ENCODE peak calls at places on chromosomes 3 and 15, in seven cellular contexts. K, E, P, X, W, U and B are unnamed samples.

GRCh38 chr15:100902436-100903190 is 16.5 kb upstream of the LRRK1 start:
- DNase-seq in X (peak; percentile 96), W (peak; percentile 87), E (peak; percentile 75), K (peak; percentile 90), U (no peak), P (no peak), B (no peak)

GRCh38 chr3:185825639-185826481 is 1.0 kb upstream of the IGF2BP2 start:
- DNase-seq in X (peak; percentile 69), K (peak; percentile 40), P (peak; percentile 72), E (no peak), U (peak; percentile 25), W (peak; percentile 34), B (no peak)

GRCh38 chr15:62240121-62240520 is 75.0 kb upstream of the C2CD4B start:
- DNase-seq in P (no peak), U (no peak), X (no peak), K (no peak), E (no peak), W (no peak), B (no peak)

GRCh38 chr3:43123895-43124294 is 18.0 kb upstream of the POMGNT2 start:
- DNase-seq in K (no peak), X (no peak), E (no peak), W (no peak), P (no peak), U (no peak), B (no peak)

GRCh38 chr15:35115155-35115725 is 30.1 kb upstream of the NANOGP8 start:
- DNase-seq in W (no peak), X (no peak), K (peak; percentile 69), U (no peak), P (peak; percentile 24), E (no peak), B (no peak)

GRCh38 chr3:150861851-150862250 is 43.4 kb downstream of the MINDY4B start:
- DNase-seq in W (no peak), X (no peak), P (no peak), K (no peak), U (no peak), E (no peak), B (no peak)

GRCh38 chr3:196192036-196193001 is 18.9 kb downstream of the ZDHHC19 start:
- DNase-seq in X (no peak), P (no peak), U (peak; percentile 51), W (no peak), E (no peak), K (no peak), B (peak; percentile 62)

GRCh38 chr15:66042624-66043023 is 173.3 kb downstream of the RAB11A start:
- DNase-seq in K (no peak), E (no peak), U (no peak), P (no peak), W (no peak), X (no peak), B (no peak)

GRCh38 chr3:127953092-127953491 is 38.1 kb downstream of the KBTBD12 start:
- DNase-seq in U (no peak), E (no peak), X (no peak), W (no peak), P (no peak), K (no peak), B (no peak)

GRCh38 chr3:72123908-72124441 is 339.0 kb upstream of the PROK2 start:
- DNase-seq in X (peak; percentile 93), E (peak; percentile 90), P (no peak), K (peak; percentile 93), U (no peak), W (peak; percentile 92), B (no peak)

GRCh38 chr3:195907730-195908438 is 467 bp downstream of the TNK2 start:
- DNase-seq in W (no peak), E (no peak), P (no peak), K (no peak), X (peak; percentile 21), U (peak; percentile 62), B (no peak)

GRCh38 chr15:70436428-70436827 is 326.9 kb downstream of the UACA start:
- DNase-seq in P (no peak), E (no peak), U (no peak), W (no peak), K (no peak), X (no peak), B (peak; percentile 49)

GRCh38 chr15:43522247-43522646 is 4.8 kb downstream of the MAP1A start:
- DNase-seq in X (no peak), W (no peak), P (no peak), K (no peak), E (no peak), U (no peak), B (no peak)

GRCh38 chr3:43222594-43222993 is 63.7 kb upstream of the SNRK start:
- DNase-seq in X (no peak), E (no peak), P (no peak), U (peak; percentile 11), K (no peak), W (no peak), B (no peak)

GRCh38 chr15:66830358-66830757 is 128.3 kb downstream of the SMAD6 start:
- DNase-seq in X (peak; percentile 85), W (peak; percentile 72), U (no peak), P (no peak), K (peak; percentile 51), E (peak; percentile 20), B (no peak)

GRCh38 chr15:74961616-74962015 is 5.0 kb upstream of the RPP25 start:
- DNase-seq in U (no peak), K (no peak), E (no peak), P (no peak), W (no peak), X (no peak), B (no peak)

GRCh38 chr3:94162700-94163099 is 99.8 kb downstream of the NSUN3 start:
- DNase-seq in X (no peak), P (no peak), W (peak; percentile 7), U (no peak), E (peak; percentile 69), K (peak; percentile 58), B (no peak)

GRCh38 chr15:40928351-40928974 is 677 bp upstream of the DLL4 start:
- DNase-seq in K (no peak), X (no peak), W (no peak), E (no peak), P (peak; percentile 55), U (no peak), B (no peak)

GRCh38 chr15:78909791-78910228 is 35.0 kb downstream of the CTSH start:
- DNase-seq in X (peak; percentile 47), W (no peak), U (no peak), K (peak; percentile 63), E (peak; percentile 39), P (peak; percentile 81), B (no peak)

GRCh38 chr3:170180107-170180951 is 1.2 kb downstream of the PHC3 start:
- DNase-seq in W (no peak), X (peak; percentile 31), U (peak; percentile 44), P (no peak), E (peak; percentile 26), K (peak; percentile 56), B (no peak)

GRCh38 chr3:32455609-32456428 is 46.8 kb downstream of the CMTM6 start:
- DNase-seq in X (no peak), K (no peak), E (no peak), U (peak; percentile 33), W (no peak), P (no peak), B (no peak)

GRCh38 chr15:85415779-85416178 is 35.4 kb downstream of the AKAP13 start:
- DNase-seq in W (no peak), X (no peak), E (no peak), P (no peak), U (no peak), K (no peak), B (no peak)

GRCh38 chr15:85414991-85415390 is 34.6 kb downstream of the AKAP13 start:
- DNase-seq in K (no peak), U (no peak), E (no peak), W (no peak), X (no peak), P (no peak), B (no peak)

GRCh38 chr15:85414495-85414894 is 34.1 kb downstream of the AKAP13 start:
- DNase-seq in E (no peak), W (peak; percentile 35), X (peak; percentile 63), K (peak; percentile 57), P (no peak), U (peak; percentile 19), B (no peak)

GRCh38 chr15:85412956-85413854 is 32.8 kb downstream of the AKAP13 start:
- DNase-seq in U (peak; percentile 47), E (peak; percentile 94), W (peak; percentile 74), X (peak; percentile 74), P (no peak), K (peak; percentile 95), B (peak; percentile 96)

DNA sequence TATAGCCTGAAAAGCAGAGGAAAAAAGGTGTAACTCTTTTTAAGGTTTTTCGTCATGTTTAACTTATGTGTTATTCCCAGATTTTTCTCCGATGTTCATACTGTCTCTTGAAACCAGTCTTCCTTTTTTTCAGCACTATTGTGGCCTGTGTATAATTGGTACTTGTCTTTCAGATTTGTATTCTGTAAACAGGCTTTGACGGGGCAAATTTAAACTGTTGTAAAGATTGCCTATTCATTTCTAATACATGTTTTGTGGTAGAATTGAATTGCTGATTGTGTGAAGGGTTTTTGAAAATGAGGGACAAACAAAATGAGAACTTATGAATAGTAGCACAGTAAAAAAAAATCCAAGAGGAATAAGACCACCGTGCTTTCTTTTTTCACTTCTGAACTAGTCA is 33.6 kb downstream of the AKAP13 start:
- DNase-seq in E (no peak), W (no peak), P (no peak), K (no peak), U (no peak), X (no peak), B (no peak)
- H3K4me3 ChIP-seq in E (no peak overlapping the region), W (no peak overlapping the region), P (no peak overlapping the region), K (no peak overlapping the region), U (no peak overlapping the region), X (no peak overlapping the region), B (no peak overlapping the region)

GRCh38 chr3:111861396-111861795 is 2.3 kb downstream of the PHLDB2 start:
- DNase-seq in K (peak; percentile 39), X (peak; percentile 55), U (no peak), P (no peak), E (peak; percentile 40), W (no peak), B (no peak)
- H3K4me3 ChIP-seq in K (peak overlapping the region; percentile 85), X (peak overlapping the region; percentile 88), U (no peak overlapping the region), P (peak overlapping the region; percentile 80), E (peak overlapping the region; percentile 73), W (peak overlapping the region; percentile 87), B (no peak overlapping the region)

DNA sequence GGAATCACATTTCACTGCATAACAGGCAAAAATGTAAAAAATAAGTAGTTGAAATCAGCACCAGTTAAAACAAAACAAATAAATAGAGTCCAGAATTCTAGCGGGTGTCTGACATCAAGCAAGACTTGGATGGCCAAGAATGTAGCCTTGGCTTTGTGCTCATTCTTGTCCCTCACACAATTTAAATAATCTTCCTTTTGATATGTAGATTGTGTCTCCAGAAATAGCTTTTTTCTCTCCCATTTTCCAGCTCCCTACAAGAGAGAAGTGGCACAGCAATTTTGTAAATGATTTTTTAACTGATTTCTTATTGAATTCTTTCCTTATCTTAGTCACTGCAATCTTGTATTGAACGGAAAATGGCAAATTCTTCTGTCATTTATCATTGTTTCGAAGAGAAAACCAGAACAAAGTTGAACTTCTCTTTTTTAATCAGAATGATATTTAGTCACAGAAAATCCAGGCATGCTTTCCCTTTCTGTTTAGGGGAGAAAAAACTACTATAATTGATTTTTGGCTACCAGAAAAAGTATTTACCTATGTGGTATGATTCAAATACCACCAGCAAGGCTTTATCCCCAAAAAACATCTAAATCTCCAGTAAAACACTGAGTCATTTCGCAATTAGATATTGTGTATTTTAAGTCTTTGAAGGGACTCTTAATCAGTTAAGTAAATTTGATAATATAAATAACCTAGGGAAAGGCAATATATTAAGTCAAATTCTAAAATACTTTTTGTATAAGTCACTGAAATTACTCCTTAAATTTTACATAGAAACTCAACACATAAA is 481.8 kb downstream of the GBE1 start:
- DNase-seq in X (peak; percentile 7), K (peak; percentile 49), E (no peak), W (no peak), U (no peak), P (no peak), B (no peak)
- H3K4me3 ChIP-seq in X (no peak overlapping the region), K (peak overlapping the region; percentile 22), E (no peak overlapping the region), W (no peak overlapping the region), U (no peak overlapping the region), P (no peak overlapping the region), B (no peak overlapping the region)

GRCh38 chr3:158642474-158643210 is 1.7 kb upstream of the GFM1 start:
- DNase-seq in K (no peak), E (no peak), P (no peak), X (no peak), W (no peak), U (no peak), B (no peak)
- H3K4me3 ChIP-seq in K (no peak overlapping the region), E (no peak overlapping the region), P (no peak overlapping the region), X (no peak overlapping the region), W (no peak overlapping the region), U (no peak overlapping the region), B (no peak overlapping the region)